ENCODE peak calls at places on chromosomes 1 and 21, in eight cellular contexts. X, W, G, K, S, N, C and H are unnamed samples.

GRCh38 chr1:61637470-61637869 is 87.5 kb downstream of the TM2D1 start:
- DNase-seq in X (no peak), W (no peak), G (no peak), K (no peak), S (no peak), N (no peak), C (no peak), H (no peak)

GRCh38 chr1:87953732-87954344 is 625.2 kb downstream of the LMO4 start:
- DNase-seq in X (peak), W (peak), G (peak), K (peak), S (peak), N (peak), C (peak), H (peak)

GRCh38 chr1:96541491-96541890 is 180.1 kb upstream of the PTBP2 start:
- DNase-seq in X (no peak), W (no peak), G (no peak), K (no peak), S (no peak), N (no peak), C (no peak), H (no peak)

GRCh38 chr1:41418868-41419583 is 57.8 kb downstream of the FOXO6 start:
- DNase-seq in X (peak), W (peak), G (peak), K (peak), S (peak), N (peak), C (no peak), H (no peak)

GRCh38 chr1:188240772-188241406 is 1412.1 kb downstream of the PLA2G4A start:
- DNase-seq in X (no peak), W (no peak), G (no peak), K (no peak), S (no peak), N (no peak), C (peak), H (no peak)

GRCh38 chr1:60960846-60961542 is 121.4 kb upstream of the NFIA start:
- DNase-seq in X (no peak), W (no peak), G (no peak), K (no peak), S (no peak), N (no peak), C (no peak), H (peak)

GRCh38 chr1:233055879-233056641 is 105.6 kb downstream of the NTPCR start:
- DNase-seq in X (no peak), W (no peak), G (no peak), K (no peak), S (peak), N (no peak), C (no peak), H (no peak)

GRCh38 chr1:24416666-24417391 is 1.2 kb downstream of the NIPAL3 start:
- DNase-seq in X (peak), W (peak), G (no peak), K (no peak), S (no peak), N (peak), C (no peak), H (peak)

GRCh38 chr1:16719571-16720402 is 20.5 kb upstream of the RNU1-4 start:
- DNase-seq in X (no peak), W (no peak), G (no peak), K (no peak), S (no peak), N (no peak), C (no peak), H (no peak)

GRCh38 chr1:67830928-67831596 is 2.2 kb downstream of the GNG12 start:
- DNase-seq in X (no peak), W (no peak), G (no peak), K (no peak), S (no peak), N (no peak), C (no peak), H (no peak)

GRCh38 chr1:3611170-3612019 is at the start of gene MEGF6:
- DNase-seq in X (no peak), W (peak), G (no peak), K (peak), S (peak), N (peak), C (no peak), H (peak)

GRCh38 chr1:12314328-12314903 is 84.6 kb downstream of the VPS13D start:
- DNase-seq in X (no peak), W (no peak), G (no peak), K (peak), S (no peak), N (no peak), C (no peak), H (no peak)

GRCh38 chr1:80841261-80841660 is 959.5 kb upstream of the ADGRL2 start:
- DNase-seq in X (no peak), W (no peak), G (no peak), K (no peak), S (no peak), N (no peak), C (no peak), H (no peak)

GRCh38 chr1:244388961-244389360 is 62.7 kb downstream of the ADSS2 start:
- DNase-seq in X (no peak), W (no peak), G (no peak), K (no peak), S (no peak), N (no peak), C (no peak), H (no peak)

GRCh38 chr1:32741417-32742131 is 39.0 kb upstream of the SYNC start:
- DNase-seq in X (no peak), W (peak), G (no peak), K (peak), S (peak), N (peak), C (no peak), H (no peak)

GRCh38 chr1:64956733-64957441 is 9.5 kb downstream of the JAK1 start:
- DNase-seq in X (no peak), W (no peak), G (no peak), K (no peak), S (no peak), N (no peak), C (peak), H (peak)

GRCh38 chr1:29112705-29113406 is 10.8 kb downstream of the TMEM200B start:
- DNase-seq in X (no peak), W (no peak), G (no peak), K (no peak), S (no peak), N (peak), C (no peak), H (no peak)

GRCh38 chr1:155715777-155716176 is 26.9 kb downstream of the DAP3 start:
- DNase-seq in X (no peak), W (no peak), G (no peak), K (no peak), S (no peak), N (no peak), C (no peak), H (no peak)

GRCh38 chr1:186482661-186483255 is 21.8 kb upstream of the PDC start:
- DNase-seq in X (peak), W (peak), G (peak), K (peak), S (peak), N (peak), C (peak), H (peak)

GRCh38 chr1:50973875-50974617 is 4.0 kb downstream of the CDKN2C start:
- DNase-seq in X (no peak), W (peak), G (no peak), K (no peak), S (peak), N (peak), C (no peak), H (no peak)

GRCh38 chr1:25529518-25530347 is 13.7 kb upstream of the LDLRAP1 start:
- DNase-seq in X (no peak), W (no peak), G (no peak), K (no peak), S (no peak), N (peak), C (peak), H (no peak)

GRCh38 chr21:31416465-31416864 is 72.4 kb upstream of the TIAM1 start:
- DNase-seq in X (no peak), W (no peak), G (no peak), K (no peak), S (no peak), N (no peak), C (no peak), H (no peak)

GRCh38 chr21:27429612-27430361 is 462.9 kb upstream of the ADAMTS5 start:
- DNase-seq in X (peak), W (no peak), G (no peak), K (no peak), S (no peak), N (no peak), C (no peak), H (no peak)

GRCh38 chr1:227889863-227890405 is 57.8 kb downstream of the WNT9A start:
- DNase-seq in X (no peak), W (no peak), G (peak), K (no peak), S (no peak), N (no peak), C (no peak), H (peak)

GRCh38 chr1:24250224-24250623 is 63.1 kb upstream of the IFNLR1 start:
- DNase-seq in X (no peak), W (no peak), G (no peak), K (no peak), S (no peak), N (no peak), C (no peak), H (no peak)

GRCh38 chr1:228058981-228059535 is 23.4 kb upstream of the ARF1 start:
- DNase-seq in X (no peak), W (no peak), G (peak), K (no peak), S (no peak), N (peak), C (no peak), H (peak)

GRCh38 chr1:2095394-2095793 is 45.2 kb downstream of the PRKCZ start:
- DNase-seq in X (no peak), W (no peak), G (no peak), K (no peak), S (no peak), N (no peak), C (no peak), H (no peak)

GRCh38 chr1:18955442-18956188 is 861 bp downstream of the IFFO2 start:
- DNase-seq in X (no peak), W (peak), G (no peak), K (no peak), S (peak), N (peak), C (no peak), H (peak)

GRCh38 chr1:2796890-2797740 is 4.4 kb downstream of the TTC34 start:
- DNase-seq in X (no peak), W (no peak), G (peak), K (no peak), S (no peak), N (no peak), C (no peak), H (no peak)

GRCh38 chr1:6252374-6252710 is 8.4 kb downstream of the HES3 start:
- DNase-seq in X (no peak), W (no peak), G (no peak), K (no peak), S (no peak), N (no peak), C (no peak), H (no peak)

GRCh38 chr1:207890136-207890738 is 20.7 kb downstream of the CD34 start:
- DNase-seq in X (peak), W (peak), G (no peak), K (no peak), S (no peak), N (no peak), C (no peak), H (no peak)

GRCh38 chr1:71053146-71053545 is 5.5 kb upstream of the PTGER3 start:
- DNase-seq in X (no peak), W (no peak), G (no peak), K (no peak), S (no peak), N (no peak), C (no peak), H (no peak)

GRCh38 chr1:147669475-147670318 is 627 bp downstream of the ACP6 start:
- DNase-seq in X (no peak), W (peak), G (peak), K (peak), S (peak), N (peak), C (peak), H (peak)

GRCh38 chr1:227940791-227941241 is 6.9 kb downstream of the WNT9A start:
- DNase-seq in X (no peak), W (no peak), G (peak), K (no peak), S (no peak), N (no peak), C (no peak), H (no peak)

GRCh38 chr1:20279507-20279906 is 11.2 kb upstream of the VWA5B1 start:
- DNase-seq in X (no peak), W (peak), G (no peak), K (no peak), S (no peak), N (no peak), C (no peak), H (no peak)

DNA sequence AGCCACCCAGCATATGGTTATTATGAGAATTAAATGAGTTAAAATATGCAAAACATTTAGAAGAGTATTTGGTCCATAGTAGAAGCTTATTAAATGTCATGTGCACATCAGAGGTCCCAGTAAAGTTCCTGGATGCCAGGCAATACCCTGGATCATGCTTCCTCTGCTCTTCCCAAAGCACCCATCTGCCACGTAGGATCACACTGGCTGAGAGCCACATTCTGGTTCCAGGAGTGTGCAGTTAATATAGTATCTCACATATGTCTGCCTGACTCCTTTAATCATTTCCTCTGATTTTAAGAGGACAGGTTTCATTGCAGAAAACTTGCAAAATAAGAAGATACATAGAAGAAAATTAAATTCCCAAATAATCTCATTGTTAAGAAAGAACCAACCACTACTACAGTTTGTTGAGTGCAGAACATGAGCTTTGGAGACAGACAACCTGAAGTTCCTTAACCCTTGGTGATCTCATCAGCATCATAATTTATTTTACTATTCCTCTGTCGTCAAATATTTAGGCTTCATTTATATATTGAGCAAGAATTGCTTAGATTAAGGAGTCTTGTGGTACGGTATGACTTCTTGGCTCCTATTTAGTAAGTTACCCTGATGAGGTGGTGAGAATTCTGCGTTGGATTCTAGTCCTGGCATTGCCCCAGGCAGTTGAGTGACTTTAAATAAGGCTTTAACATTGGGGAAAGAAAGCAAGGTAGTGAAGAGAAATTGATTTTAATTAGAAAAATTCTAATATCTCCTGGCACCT is 12.3 kb downstream of the SGIP1 start:
- DNase-seq in X (no peak), W (no peak), G (no peak), K (no peak), S (no peak), N (no peak), C (no peak), H (no peak)
- TF ChIP-seq CTCF in X (no peak), W (no peak), G (no peak), K (no peak), S (no peak), N (no peak), C (no peak), H (no peak)

GRCh38 chr1:7561331-7561921 is 209.7 kb upstream of the VAMP3 start:
- DNase-seq in X (no peak), W (no peak), G (no peak), K (no peak), S (peak), N (peak), C (no peak), H (peak)
- TF ChIP-seq CTCF in X (peak), W (no peak), G (peak), K (no peak), S (peak), N (peak), C (peak), H (peak)

GRCh38 chr1:46412853-46413595 is 18.9 kb downstream of the FAAH start:
- DNase-seq in X (no peak), W (no peak), G (peak), K (no peak), S (no peak), N (no peak), C (no peak), H (no peak)

GRCh38 chr1:46411010-46411405 is 16.9 kb downstream of the FAAH start:
- DNase-seq in X (no peak), W (no peak), G (no peak), K (no peak), S (no peak), N (no peak), C (no peak), H (no peak)

GRCh38 chr1:46415514-46415913 is 21.4 kb downstream of the FAAH start:
- DNase-seq in X (no peak), W (no peak), G (no peak), K (no peak), S (no peak), N (no peak), C (no peak), H (no peak)

GRCh38 chr1:46411601-46412341 is 17.7 kb downstream of the FAAH start:
- DNase-seq in X (no peak), W (peak), G (no peak), K (no peak), S (peak), N (peak), C (no peak), H (peak)

DNA sequence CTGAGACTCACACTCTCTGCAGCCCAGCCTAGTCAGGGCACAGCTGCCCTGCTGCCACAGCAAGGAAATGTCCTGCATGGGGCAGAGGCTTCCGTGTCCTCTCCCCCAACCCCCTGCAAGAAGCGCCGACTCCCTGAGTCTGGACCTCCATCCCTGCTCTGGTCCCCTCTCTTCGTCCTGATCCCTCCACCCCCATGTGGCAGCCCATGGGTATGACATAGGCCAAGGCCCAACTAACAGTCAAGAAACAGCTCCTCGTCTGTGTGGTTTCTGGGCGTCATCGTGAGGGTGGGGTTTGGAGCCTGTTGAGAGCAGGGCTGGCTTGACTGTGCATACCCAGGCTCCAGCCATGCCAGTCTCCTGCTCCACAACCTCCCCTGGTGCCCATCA is 19.5 kb downstream of the FAAH start:
- DNase-seq in X (no peak), W (peak), G (no peak), K (peak), S (peak), N (peak), C (no peak), H (peak)
- TF ChIP-seq CTCF in X (no peak), W (peak), G (peak), K (no peak), S (peak), N (peak), C (peak), H (peak)

GRCh38 chr1:159999204-159999603 is 32.6 kb downstream of the PIGM start:
- DNase-seq in X (no peak), W (no peak), G (no peak), K (no peak), S (no peak), N (no peak), C (no peak), H (no peak)
- TF ChIP-seq CTCF in X (no peak), W (no peak), G (no peak), K (no peak), S (no peak), N (no peak), C (no peak), H (no peak)

GRCh38 chr1:27940297-27940696 is 5.5 kb downstream of the SMPDL3B start:
- DNase-seq in X (no peak), W (peak), G (no peak), K (peak), S (peak), N (peak), C (peak), H (peak)
- TF ChIP-seq CTCF in X (peak), W (peak), G (no peak), K (peak), S (peak), N (peak), C (peak), H (peak)

GRCh38 chr1:222326004-222326709 is 221.7 kb downstream of the HHIPL2 start:
- DNase-seq in X (no peak), W (no peak), G (no peak), K (no peak), S (no peak), N (no peak), C (no peak), H (no peak)
- TF ChIP-seq CTCF in X (no peak), W (no peak), G (no peak), K (no peak), S (no peak), N (no peak), C (no peak), H (no peak)

GRCh38 chr21:42381347-42381984 is 14.4 kb downstream of the TMPRSS3 start:
- DNase-seq in X (no peak), W (peak), G (no peak), K (peak), S (peak), N (peak), C (no peak), H (peak)
- TF ChIP-seq CTCF in X (peak), W (peak), G (peak), K (peak), S (peak), N (peak), C (peak), H (peak)

GRCh38 chr21:38796426-38796825 is 9.3 kb upstream of the ETS2 start:
- DNase-seq in X (no peak), W (peak), G (no peak), K (no peak), S (no peak), N (no peak), C (no peak), H (peak)
- TF ChIP-seq CTCF in X (no peak), W (no peak), G (no peak), K (no peak), S (no peak), N (no peak), C (no peak), H (no peak)

GRCh38 chr21:41447356-41447755 is 21.3 kb downstream of the MX1 start:
- DNase-seq in X (no peak), W (no peak), G (no peak), K (no peak), S (no peak), N (no peak), C (no peak), H (no peak)
- TF ChIP-seq CTCF in X (no peak), W (no peak), G (no peak), K (no peak), S (no peak), N (no peak), C (no peak), H (no peak)

DNA sequence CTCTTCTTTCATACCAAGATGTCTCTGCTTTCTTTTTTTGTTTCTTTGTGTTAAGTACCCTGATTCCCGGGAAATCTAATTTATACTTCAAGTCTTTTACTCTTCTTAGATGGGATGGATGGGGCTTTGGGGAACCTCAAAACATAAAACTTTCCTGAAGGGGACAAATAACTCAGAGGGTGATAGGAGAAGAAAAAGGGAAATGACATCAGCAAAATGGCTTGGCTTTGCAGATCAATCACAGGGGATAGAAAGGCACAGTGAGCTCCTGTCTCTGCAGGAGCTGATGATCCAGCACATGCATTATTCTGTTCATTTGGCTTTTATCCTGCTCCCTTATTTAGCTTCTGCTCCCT is 1.4 kb upstream of the CA14 start:
- DNase-seq in X (no peak), W (no peak), G (no peak), K (no peak), S (no peak), N (no peak), C (no peak), H (no peak)
- TF ChIP-seq CTCF in X (no peak), W (no peak), G (no peak), K (no peak), S (no peak), N (no peak), C (no peak), H (no peak)